ENCODE peak calls at places on chromosomes 7 and 10, in four cellular contexts. F, U, W and G are unnamed samples.

GRCh38 chr10:1213252-1213651 is 157.1 kb downstream of the WDR37 start:
- DNase-seq in W (no peak), F (no peak), U (no peak), G (no peak)

GRCh38 chr7:2886900-2887299 is 42.8 kb upstream of the GNA12 start:
- DNase-seq in W (no peak), F (peak), U (peak), G (peak)

GRCh38 chr10:10599994-10600393 is 417.7 kb upstream of the CELF2 start:
- DNase-seq in U (no peak), F (no peak), W (no peak), G (no peak)

GRCh38 chr7:51269911-51270310 is 46.7 kb downstream of the COBL start:
- DNase-seq in F (no peak), W (no peak), U (no peak), G (no peak)

GRCh38 chr7:55185321-55185802 is 166.5 kb downstream of the EGFR start:
- DNase-seq in W (no peak), F (no peak), U (no peak), G (no peak)

GRCh38 chr7:23380556-23380955 is 81.4 kb downstream of the MALSU1 start:
- DNase-seq in W (no peak), U (no peak), F (no peak), G (no peak)

GRCh38 chr7:90838799-90839198 is 242.7 kb downstream of the CDK14 start:
- DNase-seq in U (no peak), W (no peak), F (no peak), G (no peak)

GRCh38 chr7:140696679-140697446 is at the start of gene NDUFB2:
- DNase-seq in F (peak), W (peak), U (peak), G (peak)

GRCh38 chr10:86410542-86411124 is 44.0 kb upstream of the GRID1 start:
- DNase-seq in U (no peak), F (no peak), W (no peak), G (no peak)

GRCh38 chr10:31262672-31263071 is 56.3 kb upstream of the ZEB1 start:
- DNase-seq in U (no peak), W (no peak), F (no peak), G (no peak)

GRCh38 chr10:62332406-62332805 is 41.8 kb upstream of the ZNF365 start:
- DNase-seq in F (no peak), U (no peak), W (no peak), G (no peak)

GRCh38 chr7:120732256-120732655 is 125.7 kb downstream of the TSPAN12 start:
- DNase-seq in U (no peak), F (no peak), W (no peak), G (no peak)

GRCh38 chr7:151679073-151679708 is 159.5 kb upstream of the RHEB start:
- DNase-seq in F (no peak), U (no peak), W (peak), G (no peak)

GRCh38 chr7:876972-877311 is 588 bp downstream of the GET4 start:
- DNase-seq in F (no peak), W (peak), U (no peak), G (no peak)

GRCh38 chr7:34312624-34313023 is 345.4 kb upstream of the NPSR1 start:
- DNase-seq in F (no peak), U (no peak), W (no peak), G (no peak)

GRCh38 chr7:47657126-47657525 is 75.2 kb upstream of the TNS3 start:
- DNase-seq in U (no peak), W (no peak), F (no peak), G (no peak)

GRCh38 chr10:72173635-72174296 is 42.0 kb upstream of the ANAPC16 start:
- DNase-seq in U (no peak), W (no peak), F (no peak), G (no peak)

GRCh38 chr7:134632937-134633540 is 13.6 kb upstream of the BPGM start:
- DNase-seq in F (peak), W (no peak), U (peak), G (no peak)

GRCh38 chr7:69412331-69413146 is 185.7 kb upstream of the AUTS2 start:
- DNase-seq in U (peak), F (no peak), W (no peak), G (no peak)

GRCh38 chr10:132763545-132763944 is 22.4 kb downstream of the NKX6-2 start:
- DNase-seq in W (no peak), U (no peak), F (no peak), G (no peak)

GRCh38 chr10:32077896-32078295 is 21.7 kb upstream of the KIF5B start:
- DNase-seq in W (no peak), F (no peak), U (no peak), G (no peak)

GRCh38 chr10:86220626-86221025 is 146.0 kb downstream of the GRID1 start:
- DNase-seq in U (no peak), F (no peak), W (peak), G (no peak)

GRCh38 chr10:79446451-79447020 is 1.1 kb upstream of the ZCCHC24 start:
- DNase-seq in W (peak), U (peak), F (peak), G (no peak)

GRCh38 chr7:26959290-26959689 is 94.9 kb upstream of the SKAP2 start:
- DNase-seq in F (no peak), W (no peak), U (no peak), G (no peak)